ENCODE peak calls at places on chromosome 6, in seven cellular contexts. C is aorta; E is heart left ventricle; K is CD8-positive, alpha-beta T cell; Q is tibial artery; P is spleen; L is mesendoderm. S is an unnamed sample.

GRCh38 chr6:9139762-9140161 is 704.4 kb upstream of the SLC35B3 start:
- DNase-seq in C (no peak), E (no peak), K (no peak), Q (no peak), P (no peak), L (no peak), S (no peak)

GRCh38 chr6:138465007-138465645 is 34.2 kb downstream of the NHSL1 start:
- DNase-seq in C (no peak), E (no peak), K (no peak), Q (no peak), P (no peak), L (peak; percentile 62), S (no peak)

GRCh38 chr6:146582857-146583256 is 15.9 kb upstream of the ADGB start:
- DNase-seq in C (peak; percentile 69), E (peak; percentile 41), K (no peak), Q (peak; percentile 73), P (no peak), L (no peak), S (peak; percentile 34)

GRCh38 chr6:165663283-165663735 is 268 bp upstream of the PDE10A start:
- DNase-seq in C (peak; percentile 64), E (peak; percentile 86), K (no peak), Q (no peak), P (no peak), L (peak; percentile 63), S (no peak)

GRCh38 chr6:161660666-161661571 is 387.1 kb upstream of the AGPAT4 start:
- DNase-seq in C (no peak), E (no peak), K (no peak), Q (no peak), P (no peak), L (peak; percentile 5), S (no peak)

GRCh38 chr6:113982055-113982550 is 11.2 kb upstream of the HDAC2 start:
- DNase-seq in C (no peak), E (no peak), K (no peak), Q (no peak), P (no peak), L (no peak), S (no peak)

GRCh38 chr6:126033696-126034095 is 47.4 kb downstream of the TRMT11 start:
- DNase-seq in C (no peak), E (no peak), K (no peak), Q (peak; percentile 38), P (no peak), L (peak; percentile 90), S (peak; percentile 17)

GRCh38 chr6:34934516-34934915 is 45.5 kb downstream of the ANKS1A start:
- DNase-seq in C (peak; percentile 90), E (peak; percentile 83), K (no peak), Q (peak; percentile 76), P (no peak), L (no peak), S (peak; percentile 92)

GRCh38 chr6:159061805-159062563 is 17.2 kb upstream of the TAGAP start:
- DNase-seq in C (no peak), E (no peak), K (no peak), Q (no peak), P (no peak), L (no peak), S (no peak)

GRCh38 chr6:139291813-139292619 is at the start of gene TXLNB:
- DNase-seq in C (peak; percentile 87), E (peak; percentile 88), K (peak; percentile 55), Q (peak; percentile 83), P (peak; percentile 94), L (peak; percentile 48), S (peak; percentile 40)

GRCh38 chr6:31952140-31952805 is 6.4 kb downstream of the CFB start:
- DNase-seq in C (peak; percentile 80), E (peak; percentile 73), K (no peak), Q (peak; percentile 45), P (no peak), L (peak; percentile 60), S (peak; percentile 63)

GRCh38 chr6:33004940-33005339 is 4.5 kb downstream of the HLA-DOA start:
- DNase-seq in C (no peak), E (no peak), K (no peak), Q (no peak), P (no peak), L (no peak), S (no peak)

GRCh38 chr6:47690791-47691190 is 7.6 kb upstream of the ADGRF4 start:
- DNase-seq in C (no peak), E (no peak), K (no peak), Q (no peak), P (no peak), L (no peak), S (no peak)

GRCh38 chr6:11595903-11596302 is 58.4 kb downstream of the TMEM170B start:
- DNase-seq in C (no peak), E (no peak), K (no peak), Q (no peak), P (no peak), L (peak; percentile 88), S (no peak)

GRCh38 chr6:133034509-133035206 is 206.5 kb upstream of the EYA4 start:
- DNase-seq in C (no peak), E (no peak), K (no peak), Q (no peak), P (no peak), L (no peak), S (no peak)

GRCh38 chr6:30894935-30895334 is 10.6 kb downstream of the DDR1 start:
- DNase-seq in C (no peak), E (no peak), K (no peak), Q (no peak), P (no peak), L (no peak), S (no peak)

GRCh38 chr6:20092071-20092566 is 120.2 kb downstream of the MBOAT1 start:
- DNase-seq in C (no peak), E (no peak), K (no peak), Q (no peak), P (no peak), L (peak; percentile 87), S (no peak)

GRCh38 chr6:128365520-128366160 is 154.8 kb downstream of the PTPRK start:
- DNase-seq in C (no peak), E (no peak), K (no peak), Q (no peak), P (no peak), L (no peak), S (no peak)

GRCh38 chr6:33929575-33930288 is 125.9 kb upstream of the MLN start:
- DNase-seq in C (no peak), E (peak; percentile 66), K (no peak), Q (no peak), P (no peak), L (no peak), S (peak; percentile 19)

DNA sequence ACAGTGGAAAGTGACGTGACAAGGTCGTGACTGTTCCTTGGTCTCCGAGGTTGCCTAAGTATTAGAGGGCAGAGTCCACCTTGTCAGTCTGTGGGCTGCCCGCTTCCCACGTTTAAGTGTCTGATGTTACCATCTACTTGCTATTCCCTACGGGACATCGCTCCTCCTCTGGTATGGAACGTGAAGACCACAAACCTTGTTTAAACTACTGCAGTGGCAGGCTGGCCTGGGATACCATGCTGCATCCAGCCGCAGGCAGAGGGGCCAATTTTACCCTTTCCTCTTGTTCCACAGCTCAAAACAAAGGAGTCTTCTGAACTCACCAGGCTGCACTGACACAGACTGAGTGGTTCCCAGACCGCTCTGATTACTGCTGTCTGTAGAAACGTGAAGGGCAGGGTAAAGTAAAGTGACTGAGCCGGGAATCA is 275.9 kb downstream of the FOXC1 start:
- DNase-seq in C (no peak), E (no peak), K (no peak), Q (no peak), P (no peak), L (no peak), S (peak; percentile 28)
- H3K4me3 ChIP-seq in C (no peak overlapping the region), E (no peak overlapping the region), K (no peak overlapping the region), Q (peak overlapping the region; percentile 31), P (no peak overlapping the region), L (no peak overlapping the region), S (no peak overlapping the region)

DNA sequence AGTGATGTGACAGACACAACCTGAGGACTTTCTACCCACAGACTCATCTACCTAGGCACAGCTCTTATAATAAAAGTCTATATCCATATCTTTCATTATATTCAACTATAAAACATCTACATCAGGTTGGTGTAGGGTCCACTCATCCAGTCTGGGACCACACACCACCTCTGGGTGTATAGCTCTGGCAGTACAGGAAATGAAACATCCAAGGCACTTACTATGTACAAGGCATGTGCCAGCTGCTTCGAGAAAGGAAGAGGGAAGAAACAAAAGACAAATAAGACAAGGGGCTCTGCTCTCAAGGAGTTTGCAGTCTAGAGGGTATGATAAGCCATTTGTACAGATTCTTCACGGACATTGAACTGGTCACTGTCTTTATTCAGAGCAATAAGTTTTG is 18.6 kb downstream of the KIF13A start:
- DNase-seq in C (no peak), E (no peak), K (no peak), Q (no peak), P (no peak), L (no peak), S (no peak)
- H3K4me1 ChIP-seq in C (no peaks in the 10 kb centered on the region), E (peaks cover 29% of the 10 kb centered on the region), K (no peaks in the 10 kb centered on the region), Q (peaks cover 71% of the 10 kb centered on the region), P (peaks cover 22% of the 10 kb centered on the region), L (peaks cover 8% of the 10 kb centered on the region), S (peaks cover 10% of the 10 kb centered on the region)

GRCh38 chr6:75103411-75103810 is 102.4 kb downstream of the COL12A1 start:
- DNase-seq in C (no peak), E (no peak), K (no peak), Q (no peak), P (no peak), L (no peak), S (no peak)
- H3K36me3 ChIP-seq in C (no peaks in the 10 kb centered on the region), E (no peaks in the 10 kb centered on the region), K (no peaks in the 10 kb centered on the region), Q (peaks cover 5% of the 10 kb centered on the region), P (no peaks in the 10 kb centered on the region), L (no peaks in the 10 kb centered on the region), S (no peaks in the 10 kb centered on the region)

DNA sequence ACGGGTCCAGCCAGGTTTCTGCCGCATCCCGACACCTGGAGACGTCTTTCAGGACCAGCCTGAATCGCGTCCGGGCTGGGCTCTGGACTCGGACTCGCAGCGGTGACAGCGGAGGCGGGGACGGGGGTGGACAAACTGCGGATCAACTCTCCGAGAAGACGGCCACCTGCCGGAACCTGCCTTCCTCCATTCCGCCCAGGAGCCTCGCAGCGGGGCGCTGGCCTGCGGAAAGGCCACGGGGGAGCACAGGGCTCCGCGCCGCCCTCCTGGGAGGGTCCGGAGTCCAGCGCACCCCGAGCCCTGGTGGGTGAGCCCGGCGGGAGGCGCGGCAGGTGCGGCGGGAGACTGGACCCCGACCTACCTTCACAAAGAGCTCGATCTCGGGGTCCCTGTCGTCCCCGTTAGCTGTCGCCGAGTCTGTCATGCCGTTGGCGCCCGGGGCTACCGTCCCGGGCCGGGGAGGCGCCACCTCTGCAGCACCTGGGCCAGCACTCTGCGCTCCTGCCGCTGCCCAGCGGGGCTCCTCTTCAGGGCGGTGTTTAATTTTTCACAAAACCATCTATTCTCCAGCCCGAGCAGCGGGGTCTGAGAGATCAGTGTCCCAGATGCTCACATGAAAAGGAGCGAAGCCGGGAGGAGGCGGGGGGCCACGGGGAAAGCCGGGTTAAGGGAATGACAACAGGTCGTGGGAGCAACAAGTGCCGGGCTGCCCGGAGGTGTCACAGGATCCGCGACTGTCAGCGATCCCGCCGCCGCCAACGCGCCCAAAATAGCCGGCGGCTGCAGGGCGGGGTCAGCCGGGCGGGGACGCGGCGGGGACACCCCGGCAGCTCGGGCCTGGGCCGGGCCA is at the start of gene CLIC5:
- DNase-seq in C (peak; percentile 50), E (peak; percentile 87), K (no peak), Q (peak; percentile 29), P (peak; percentile 82), L (peak; percentile 32), S (peak; percentile 40)
- H3K4me3 ChIP-seq in C (peak within 1 kb of the TSS; percentile 1), E (peak within 1 kb of the TSS; percentile 65), K (peak within 1 kb of the TSS; percentile 55), Q (peak within 1 kb of the TSS; percentile 45), P (peak within 1 kb of the TSS; percentile 76), L (no peak within 1 kb of the TSS), S (no peak within 1 kb of the TSS)

DNA sequence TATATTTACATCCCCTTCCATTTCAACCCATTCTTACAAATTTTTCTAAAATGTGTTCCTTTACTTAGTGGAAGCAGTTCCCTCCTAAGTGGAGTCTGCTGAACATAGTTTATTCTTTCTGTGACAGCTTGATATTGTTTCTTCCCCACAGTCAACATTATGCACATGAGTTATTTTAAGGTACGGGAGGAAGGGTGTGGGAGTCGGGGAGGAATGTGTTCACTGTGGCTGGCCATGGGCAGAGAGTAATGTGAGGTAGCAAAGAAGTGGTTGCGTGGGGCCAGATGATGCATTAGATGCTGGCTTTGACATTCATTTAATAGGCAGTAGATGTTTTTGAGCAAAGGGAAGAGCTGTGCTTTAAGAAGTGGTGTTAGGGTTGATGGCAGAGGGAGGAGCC is 98.5 kb downstream of the ARMC2 start:
- DNase-seq in C (no peak), E (no peak), K (no peak), Q (no peak), P (no peak), L (no peak), S (no peak)
- H3K4me1 ChIP-seq in C (peaks cover 9% of the 10 kb centered on the region), E (peaks cover 57% of the 10 kb centered on the region), K (peaks cover 22% of the 10 kb centered on the region), Q (peaks cover 46% of the 10 kb centered on the region), P (peaks cover 80% of the 10 kb centered on the region), L (no peaks in the 10 kb centered on the region), S (peaks cover 46% of the 10 kb centered on the region)